ENCODE peak calls at places on chromosomes 4 and X, in four cellular contexts. R, A, E and G are unnamed samples.

GRCh38 chr4:4837921-4838601 is 21.4 kb upstream of the MSX1 start:
- DNase-seq in R (no peak), A (no peak), E (peak), G (no peak)

GRCh38 chrX:149950681-149951080 is 12.4 kb upstream of the EOLA2 start:
- DNase-seq in R (no peak), A (peak), E (no peak), G (no peak)

GRCh38 chr4:98126141-98126540 is 17.1 kb downstream of the STPG2 start:
- DNase-seq in R (no peak), A (no peak), E (no peak), G (no peak)

GRCh38 chrX:10582945-10583344 is 37.4 kb downstream of the MID1 start:
- DNase-seq in R (no peak), A (no peak), E (no peak), G (no peak)

GRCh38 chr4:2545321-2546013 is 9.0 kb downstream of the FAM193A start:
- DNase-seq in R (no peak), A (no peak), E (no peak), G (peak)

GRCh38 chr4:108651068-108651794 is 832 bp downstream of the OSTC start:
- DNase-seq in R (peak), A (peak), E (no peak), G (no peak)

GRCh38 chr4:119816473-119816872 is 187.9 kb upstream of the PDE5A start:
- DNase-seq in R (no peak), A (no peak), E (no peak), G (no peak)

GRCh38 chr4:93092765-93093164 is 735.8 kb upstream of the ATOH1 start:
- DNase-seq in R (no peak), A (no peak), E (no peak), G (no peak)

GRCh38 chr4:141642711-141643110 is 6.3 kb downstream of the IL15 start:
- DNase-seq in R (no peak), A (peak), E (no peak), G (no peak)

GRCh38 chr4:37666625-37667071 is 19.5 kb downstream of the RELL1 start:
- DNase-seq in R (peak), A (peak), E (no peak), G (peak)

GRCh38 chr4:142353149-142353738 is 492.9 kb downstream of the INPP4B start:
- DNase-seq in R (peak), A (peak), E (no peak), G (no peak)

GRCh38 chr4:156971168-156971601 is 414 bp downstream of the PDGFC start:
- DNase-seq in R (no peak), A (peak), E (no peak), G (no peak)

GRCh38 chr4:32985256-32985655 is 2265.1 kb downstream of the PCDH7 start:
- DNase-seq in R (no peak), A (no peak), E (no peak), G (no peak)

GRCh38 chrX:24202465-24203031 is 53.0 kb downstream of the ZFX start:
- DNase-seq in R (no peak), A (no peak), E (no peak), G (no peak)

GRCh38 chrX:39848243-39848642 is 249.5 kb downstream of the BCOR start:
- DNase-seq in R (no peak), A (peak), E (no peak), G (no peak)

GRCh38 chr4:4990329-4990728 is 28.9 kb downstream of the CYTL1 start:
- DNase-seq in R (no peak), A (no peak), E (no peak), G (peak)